ENCODE peak calls at places on chromosome 3, in ten cellular contexts. One of them, this sample, is unnamed.

GRCh38 chr3:128878556-128879124 is 780 bp upstream of the ACAD9 start:
- DNase-seq in OCI-LY7: peak
- DNase-seq in ovary: no peak
- DNase-seq in HFF-Myc: no peak
- DNase-seq in GM06990: no peak
- DNase-seq in activated CD8-positive, alpha-beta T cell treated with anti-CD3 and anti-CD28 coated beads, Interleukin-2, amount 10 ng/mL, durations not matched to agents 7 days and 5 days: peak
- DNase-seq in GM04504: peak
- DNase-seq in breast epithelium: no peak
- DNase-seq in BE2C: no peak
- DNase-seq in putamen: no peak
- DNase-seq in this sample: peak

GRCh38 chr3:192812736-192813383 is 85.5 kb upstream of the FGF12 start:
- DNase-seq in OCI-LY7: peak
- DNase-seq in ovary: no peak
- DNase-seq in HFF-Myc: peak
- DNase-seq in GM06990: no peak
- DNase-seq in activated CD8-positive, alpha-beta T cell treated with anti-CD3 and anti-CD28 coated beads, Interleukin-2, amount 10 ng/mL, durations not matched to agents 7 days and 5 days: peak
- DNase-seq in GM04504: no peak
- DNase-seq in breast epithelium: no peak
- DNase-seq in BE2C: peak
- DNase-seq in putamen: peak
- DNase-seq in this sample: no peak

GRCh38 chr3:188036375-188036985 is 117.5 kb upstream of the LPP start:
- DNase-seq in OCI-LY7: peak
- DNase-seq in ovary: no peak
- DNase-seq in HFF-Myc: no peak
- DNase-seq in GM06990: no peak
- DNase-seq in activated CD8-positive, alpha-beta T cell treated with anti-CD3 and anti-CD28 coated beads, Interleukin-2, amount 10 ng/mL, durations not matched to agents 7 days and 5 days: no peak
- DNase-seq in GM04504: no peak
- DNase-seq in breast epithelium: peak
- DNase-seq in BE2C: no peak
- DNase-seq in putamen: no peak
- DNase-seq in this sample: no peak

GRCh38 chr3:182969277-182969676 is 11.1 kb downstream of the DCUN1D1 start:
- DNase-seq in OCI-LY7: no peak
- DNase-seq in ovary: no peak
- DNase-seq in HFF-Myc: peak
- DNase-seq in GM06990: no peak
- DNase-seq in activated CD8-positive, alpha-beta T cell treated with anti-CD3 and anti-CD28 coated beads, Interleukin-2, amount 10 ng/mL, durations not matched to agents 7 days and 5 days: no peak
- DNase-seq in GM04504: peak
- DNase-seq in breast epithelium: no peak
- DNase-seq in BE2C: no peak
- DNase-seq in putamen: no peak
- DNase-seq in this sample: no peak

GRCh38 chr3:135989247-135989646 is 23.7 kb downstream of the PPP2R3A start:
- DNase-seq in OCI-LY7: no peak
- DNase-seq in ovary: no peak
- DNase-seq in HFF-Myc: no peak
- DNase-seq in GM06990: no peak
- DNase-seq in activated CD8-positive, alpha-beta T cell treated with anti-CD3 and anti-CD28 coated beads, Interleukin-2, amount 10 ng/mL, durations not matched to agents 7 days and 5 days: no peak
- DNase-seq in GM04504: peak
- DNase-seq in breast epithelium: no peak
- DNase-seq in BE2C: no peak
- DNase-seq in putamen: no peak
- DNase-seq in this sample: no peak

GRCh38 chr3:134846084-134846483 is 51.0 kb downstream of the EPHB1 start:
- DNase-seq in OCI-LY7: no peak
- DNase-seq in ovary: no peak
- DNase-seq in HFF-Myc: no peak
- DNase-seq in GM06990: no peak
- DNase-seq in activated CD8-positive, alpha-beta T cell treated with anti-CD3 and anti-CD28 coated beads, Interleukin-2, amount 10 ng/mL, durations not matched to agents 7 days and 5 days: no peak
- DNase-seq in GM04504: no peak
- DNase-seq in breast epithelium: no peak
- DNase-seq in BE2C: no peak
- DNase-seq in putamen: no peak
- DNase-seq in this sample: no peak

GRCh38 chr3:141335531-141336042 is 32.7 kb upstream of the ZBTB38 start:
- DNase-seq in OCI-LY7: no peak
- DNase-seq in ovary: no peak
- DNase-seq in HFF-Myc: no peak
- DNase-seq in GM06990: no peak
- DNase-seq in activated CD8-positive, alpha-beta T cell treated with anti-CD3 and anti-CD28 coated beads, Interleukin-2, amount 10 ng/mL, durations not matched to agents 7 days and 5 days: no peak
- DNase-seq in GM04504: no peak
- DNase-seq in breast epithelium: no peak
- DNase-seq in BE2C: no peak
- DNase-seq in putamen: no peak
- DNase-seq in this sample: no peak

GRCh38 chr3:178257491-178257890 is 278.7 kb upstream of the KCNMB2 start:
- DNase-seq in OCI-LY7: no peak
- DNase-seq in ovary: no peak
- DNase-seq in HFF-Myc: no peak
- DNase-seq in GM06990: no peak
- DNase-seq in activated CD8-positive, alpha-beta T cell treated with anti-CD3 and anti-CD28 coated beads, Interleukin-2, amount 10 ng/mL, durations not matched to agents 7 days and 5 days: no peak
- DNase-seq in GM04504: no peak
- DNase-seq in breast epithelium: no peak
- DNase-seq in BE2C: no peak
- DNase-seq in putamen: no peak
- DNase-seq in this sample: no peak

GRCh38 chr3:103976931-103977339 is 1389.8 kb upstream of the ALCAM start:
- DNase-seq in OCI-LY7: no peak
- DNase-seq in ovary: no peak
- DNase-seq in HFF-Myc: no peak
- DNase-seq in GM06990: no peak
- DNase-seq in activated CD8-positive, alpha-beta T cell treated with anti-CD3 and anti-CD28 coated beads, Interleukin-2, amount 10 ng/mL, durations not matched to agents 7 days and 5 days: no peak
- DNase-seq in GM04504: no peak
- DNase-seq in breast epithelium: no peak
- DNase-seq in BE2C: no peak
- DNase-seq in putamen: no peak
- DNase-seq in this sample: no peak

GRCh38 chr3:142595951-142596725 is at the start of gene PLS1:
- DNase-seq in OCI-LY7: peak
- DNase-seq in ovary: peak
- DNase-seq in HFF-Myc: peak
- DNase-seq in GM06990: peak
- DNase-seq in activated CD8-positive, alpha-beta T cell treated with anti-CD3 and anti-CD28 coated beads, Interleukin-2, amount 10 ng/mL, durations not matched to agents 7 days and 5 days: peak
- DNase-seq in GM04504: peak
- DNase-seq in breast epithelium: peak
- DNase-seq in BE2C: peak
- DNase-seq in putamen: peak
- DNase-seq in this sample: peak

GRCh38 chr3:10517616-10518015 is 12.2 kb upstream of the ATP2B2 start:
- DNase-seq in OCI-LY7: no peak
- DNase-seq in ovary: no peak
- DNase-seq in HFF-Myc: no peak
- DNase-seq in GM06990: no peak
- DNase-seq in activated CD8-positive, alpha-beta T cell treated with anti-CD3 and anti-CD28 coated beads, Interleukin-2, amount 10 ng/mL, durations not matched to agents 7 days and 5 days: no peak
- DNase-seq in GM04504: no peak
- DNase-seq in breast epithelium: no peak
- DNase-seq in BE2C: no peak
- DNase-seq in putamen: no peak
- DNase-seq in this sample: no peak

GRCh38 chr3:152258448-152259302 is 10.1 kb upstream of the MBNL1 start:
- DNase-seq in OCI-LY7: no peak
- DNase-seq in ovary: peak
- DNase-seq in HFF-Myc: peak
- DNase-seq in GM06990: no peak
- DNase-seq in activated CD8-positive, alpha-beta T cell treated with anti-CD3 and anti-CD28 coated beads, Interleukin-2, amount 10 ng/mL, durations not matched to agents 7 days and 5 days: peak
- DNase-seq in GM04504: peak
- DNase-seq in breast epithelium: peak
- DNase-seq in BE2C: no peak
- DNase-seq in putamen: peak
- DNase-seq in this sample: no peak

GRCh38 chr3:67381667-67382272 is 272.6 kb downstream of the SUCLG2 start:
- DNase-seq in OCI-LY7: peak
- DNase-seq in ovary: no peak
- DNase-seq in HFF-Myc: no peak
- DNase-seq in GM06990: no peak
- DNase-seq in activated CD8-positive, alpha-beta T cell treated with anti-CD3 and anti-CD28 coated beads, Interleukin-2, amount 10 ng/mL, durations not matched to agents 7 days and 5 days: peak
- DNase-seq in GM04504: peak
- DNase-seq in breast epithelium: no peak
- DNase-seq in BE2C: peak
- DNase-seq in putamen: no peak
- DNase-seq in this sample: peak

This sample was measured in NCI-H526.